ENCODE peak calls at places on chromosomes 3 and 15, in ten cellular contexts. Y, H, T, K, R, O, Z, C, U and E are unnamed samples.
A peak's percentile ranks its signal among the peaks of the same experiment; 100 is the strongest.

GRCh38 chr3:72818092-72818721 is 30.0 kb downstream of the SHQ1 start:
- DNase-seq in T (no peak), H (no peak), O (peak; percentile 32), Y (no peak), C (no peak), R (no peak), Z (no peak), U (peak; percentile 47), K (no peak), E (no peak)

GRCh38 chr3:49183873-49184272 is 12.5 kb downstream of the KLHDC8B start:
- DNase-seq in O (no peak), C (no peak), R (no peak), T (no peak), U (no peak), K (no peak), Z (no peak), Y (no peak), H (no peak), E (no peak)

GRCh38 chr15:46312133-46312740 is 677.4 kb downstream of the SQOR start:
- DNase-seq in U (peak; percentile 70), T (peak; percentile 41), Y (peak; percentile 74), K (peak; percentile 56), C (peak; percentile 78), H (peak; percentile 41), Z (peak; percentile 11), O (peak; percentile 50), R (peak; percentile 42), E (peak; percentile 46)

GRCh38 chr3:13075318-13075717 is 2.1 kb upstream of the IQSEC1 start:
- DNase-seq in R (no peak), K (no peak), O (no peak), Y (no peak), H (no peak), C (no peak), U (no peak), Z (no peak), T (no peak), E (no peak)

GRCh38 chr15:57566840-57567239 is 24.9 kb upstream of the MYZAP start:
- DNase-seq in K (no peak), Y (no peak), H (no peak), O (peak; percentile 34), T (no peak), U (no peak), Z (no peak), R (no peak), C (no peak), E (no peak)

GRCh38 chr15:97482521-97482920 is 478.0 kb upstream of the ARRDC4 start:
- DNase-seq in Z (no peak), O (no peak), U (no peak), H (no peak), C (no peak), R (no peak), Y (no peak), T (no peak), K (no peak), E (no peak)

GRCh38 chr15:60682615-60683014 is 203.7 kb upstream of the ICE2 start:
- DNase-seq in H (no peak), U (no peak), Z (no peak), T (no peak), O (no peak), K (no peak), C (no peak), R (no peak), Y (no peak), E (no peak)

GRCh38 chr3:160141485-160142185 is 83.6 kb upstream of the C3orf80 start:
- DNase-seq in T (no peak), R (no peak), Y (no peak), C (no peak), Z (no peak), U (no peak), H (no peak), O (no peak), K (no peak), E (no peak)

GRCh38 chr3:183635431-183636220 is at the start of gene KLHL24:
- DNase-seq in C (peak; percentile 86), H (peak; percentile 86), U (peak; percentile 94), K (peak; percentile 97), R (peak; percentile 95), T (peak; percentile 83), Y (peak; percentile 93), O (peak; percentile 93), Z (peak; percentile 84), E (peak; percentile 91)

GRCh38 chr3:125374996-125375941 is at the start of gene ZNF148:
- DNase-seq in Z (peak; percentile 89), K (peak; percentile 93), Y (peak; percentile 93), O (peak; percentile 90), H (peak; percentile 91), R (peak; percentile 96), T (peak; percentile 88), C (peak; percentile 89), U (peak; percentile 94), E (peak; percentile 65)

GRCh38 chr3:64174328-64174727 is 50.9 kb downstream of the PRICKLE2 start:
- DNase-seq in Y (no peak), C (no peak), O (no peak), H (no peak), T (no peak), R (no peak), U (no peak), Z (no peak), K (no peak), E (no peak)

GRCh38 chr15:60399931-60400330 is 2.1 kb upstream of the ANXA2 start:
- DNase-seq in Z (no peak), U (no peak), H (no peak), C (no peak), Y (no peak), T (no peak), O (peak; percentile 95), K (no peak), R (no peak), E (no peak)

GRCh38 chr3:105085506-105085905 is 281.2 kb upstream of the ALCAM start:
- DNase-seq in Y (no peak), O (no peak), K (no peak), Z (no peak), T (no peak), R (no peak), C (no peak), U (no peak), H (no peak), E (no peak)

GRCh38 chr3:148999806-149000205 is 8.5 kb downstream of the GYG1 start:
- DNase-seq in Z (no peak), R (no peak), Y (no peak), K (no peak), O (no peak), H (no peak), C (no peak), U (no peak), T (no peak), E (no peak)

GRCh38 chr15:64749167-64749566 is 26.2 kb downstream of the RBPMS2 start:
- DNase-seq in H (no peak), K (no peak), C (no peak), Z (no peak), U (peak; percentile 55), R (no peak), T (no peak), O (peak; percentile 53), Y (no peak), E (no peak)

GRCh38 chr3:24101676-24102168 is 156.6 kb downstream of the NR1D2 start:
- DNase-seq in Y (no peak), H (no peak), O (peak; percentile 35), K (no peak), R (no peak), T (no peak), Z (no peak), C (no peak), U (peak; percentile 48), E (no peak)

GRCh38 chr15:94582368-94582767 is 351.0 kb downstream of the MCTP2 start:
- DNase-seq in Y (no peak), O (no peak), U (no peak), R (peak; percentile 43), T (no peak), H (no peak), Z (no peak), C (peak; percentile 46), K (no peak), E (no peak)

GRCh38 chr3:193345431-193345830 is 33.1 kb downstream of the ATP13A5 start:
- DNase-seq in T (no peak), K (no peak), Y (no peak), R (no peak), C (no peak), H (no peak), O (no peak), Z (no peak), U (no peak), E (no peak)

GRCh38 chr15:40338921-40339620 is 1.7 kb downstream of the CCDC9B start:
- DNase-seq in T (no peak), U (peak; percentile 86), Y (no peak), Z (no peak), C (no peak), K (peak; percentile 60), O (peak; percentile 99), H (no peak), R (no peak), E (no peak)

GRCh38 chr3:111714305-111714704 is 119.2 kb upstream of the ZBED2 start:
- DNase-seq in Y (no peak), T (no peak), Z (no peak), H (no peak), O (peak; percentile 65), R (no peak), C (no peak), K (no peak), U (peak; percentile 53), E (no peak)

GRCh38 chr3:147297756-147298155 is 108.6 kb downstream of the ZIC4 start:
- DNase-seq in Z (no peak), U (no peak), R (no peak), Y (no peak), C (no peak), K (no peak), H (no peak), O (no peak), T (no peak), E (no peak)

GRCh38 chr3:82103241-82103640 is 341.8 kb upstream of the GBE1 start:
- DNase-seq in T (no peak), Z (no peak), R (no peak), C (no peak), H (no peak), U (no peak), K (no peak), O (no peak), Y (no peak), E (no peak)

GRCh38 chr3:110789315-110789714 is 282.3 kb upstream of the NECTIN3 start:
- DNase-seq in U (peak; percentile 18), R (no peak), H (no peak), Z (no peak), K (no peak), Y (no peak), O (peak; percentile 74), C (no peak), T (no peak), E (no peak)

GRCh38 chr3:188042466-188042865 is 111.5 kb upstream of the LPP start:
- DNase-seq in K (no peak), Y (no peak), T (no peak), R (no peak), H (no peak), O (no peak), Z (no peak), U (no peak), C (no peak), E (no peak)

GRCh38 chr15:91865903-91866302 is 12.4 kb downstream of the SLCO3A1 start:
- DNase-seq in Y (no peak), U (no peak), K (no peak), H (no peak), O (no peak), Z (no peak), T (no peak), R (no peak), C (no peak), E (no peak)

GRCh38 chr3:55885721-55886120 is 398.6 kb upstream of the WNT5A start:
- DNase-seq in O (peak; percentile 82), H (no peak), C (no peak), U (peak; percentile 21), T (no peak), K (no peak), R (no peak), Z (no peak), Y (no peak), E (no peak)

GRCh38 chr3:99659032-99659431 is 20.6 kb downstream of the COL8A1 start:
- DNase-seq in U (peak; percentile 89), T (no peak), Y (no peak), H (no peak), K (no peak), O (peak; percentile 98), Z (no peak), C (no peak), R (no peak), E (no peak)

GRCh38 chr3:50630916-50631315 is 14.0 kb downstream of the MAPKAPK3 start:
- DNase-seq in U (no peak), O (no peak), H (no peak), R (peak; percentile 42), Z (no peak), K (no peak), C (no peak), T (no peak), Y (no peak), E (no peak)